ENCODE peak calls at places on chromosomes 4 and X, in ten cellular contexts. One of them, this sample, is unnamed.
A peak's percentile ranks its signal among the peaks of the same experiment; 100 is the strongest.

GRCh38 chrX:127300511-127300910 is 481.0 kb downstream of the PRR32 start:
- DNase-seq in ovary: no peak
- DNase-seq in mesenchymal stem cell: no peak
- DNase-seq in esophagus squamous epithelium: no peak
- DNase-seq in body of pancreas: no peak
- DNase-seq in adipocyte: no peak
- DNase-seq in HCT116: no peak
- DNase-seq in fibroblast of lung: no peak
- DNase-seq in kidney: no peak
- DNase-seq in A673: no peak
- DNase-seq in this sample: no peak

GRCh38 chr4:107319386-107319785 is 283.3 kb upstream of the DKK2 start:
- DNase-seq in ovary: no peak
- DNase-seq in kidney: no peak
- DNase-seq in body of pancreas: no peak
- DNase-seq in esophagus squamous epithelium: no peak
- DNase-seq in fibroblast of lung: no peak
- DNase-seq in mesenchymal stem cell: no peak
- DNase-seq in HCT116: no peak
- DNase-seq in adipocyte: peak; percentile 47
- DNase-seq in A673: no peak
- DNase-seq in this sample: no peak

GRCh38 chr4:139606600-139607301 is 50.7 kb upstream of the SETD7 start:
- DNase-seq in mesenchymal stem cell: peak; percentile 70
- DNase-seq in fibroblast of lung: peak; percentile 44
- DNase-seq in body of pancreas: no peak
- DNase-seq in esophagus squamous epithelium: no peak
- DNase-seq in adipocyte: peak; percentile 79
- DNase-seq in HCT116: no peak
- DNase-seq in A673: peak; percentile 83
- DNase-seq in ovary: no peak
- DNase-seq in kidney: no peak
- DNase-seq in this sample: no peak

GRCh38 chr4:22502895-22503814 is 12.7 kb downstream of the ADGRA3 start:
- DNase-seq in HCT116: no peak
- DNase-seq in esophagus squamous epithelium: no peak
- DNase-seq in kidney: no peak
- DNase-seq in ovary: no peak
- DNase-seq in adipocyte: peak; percentile 33
- DNase-seq in fibroblast of lung: no peak
- DNase-seq in A673: peak; percentile 41
- DNase-seq in body of pancreas: no peak
- DNase-seq in mesenchymal stem cell: peak; percentile 35
- DNase-seq in this sample: no peak

GRCh38 chrX:132488092-132488749 is 617 bp downstream of the MBNL3 start:
- DNase-seq in A673: peak; percentile 41
- DNase-seq in esophagus squamous epithelium: no peak
- DNase-seq in kidney: no peak
- DNase-seq in HCT116: no peak
- DNase-seq in fibroblast of lung: peak; percentile 58
- DNase-seq in adipocyte: peak; percentile 65
- DNase-seq in ovary: no peak
- DNase-seq in mesenchymal stem cell: peak; percentile 48
- DNase-seq in body of pancreas: no peak
- DNase-seq in this sample: peak; percentile 31

GRCh38 chr4:151015458-151016344 is 617 bp upstream of the LRBA start:
- DNase-seq in mesenchymal stem cell: peak; percentile 87
- DNase-seq in ovary: peak; percentile 77
- DNase-seq in fibroblast of lung: peak; percentile 58
- DNase-seq in A673: peak; percentile 92
- DNase-seq in HCT116: peak; percentile 77
- DNase-seq in kidney: peak; percentile 94
- DNase-seq in esophagus squamous epithelium: peak; percentile 35
- DNase-seq in adipocyte: peak; percentile 90
- DNase-seq in body of pancreas: peak; percentile 91
- DNase-seq in this sample: peak; percentile 81

GRCh38 chrX:78643874-78644273 is 15.3 kb downstream of the RTL3 start:
- DNase-seq in mesenchymal stem cell: no peak
- DNase-seq in kidney: no peak
- DNase-seq in esophagus squamous epithelium: no peak
- DNase-seq in HCT116: no peak
- DNase-seq in body of pancreas: no peak
- DNase-seq in fibroblast of lung: no peak
- DNase-seq in ovary: no peak
- DNase-seq in adipocyte: no peak
- DNase-seq in A673: no peak
- DNase-seq in this sample: peak; percentile 39

GRCh38 chr4:30837131-30837539 is 117.0 kb downstream of the PCDH7 start:
- DNase-seq in ovary: no peak
- DNase-seq in A673: peak; percentile 85
- DNase-seq in mesenchymal stem cell: peak; percentile 52
- DNase-seq in HCT116: peak; percentile 81
- DNase-seq in body of pancreas: no peak
- DNase-seq in adipocyte: peak; percentile 38
- DNase-seq in esophagus squamous epithelium: no peak
- DNase-seq in fibroblast of lung: no peak
- DNase-seq in kidney: no peak
- DNase-seq in this sample: no peak

GRCh38 chr4:89248879-89249281 is 58.7 kb downstream of the GPRIN3 start:
- DNase-seq in kidney: no peak
- DNase-seq in ovary: no peak
- DNase-seq in HCT116: no peak
- DNase-seq in A673: no peak
- DNase-seq in adipocyte: no peak
- DNase-seq in esophagus squamous epithelium: no peak
- DNase-seq in body of pancreas: peak; percentile 78
- DNase-seq in mesenchymal stem cell: no peak
- DNase-seq in fibroblast of lung: no peak
- DNase-seq in this sample: no peak

GRCh38 chr4:89243741-89244252 is 63.8 kb downstream of the GPRIN3 start:
- DNase-seq in mesenchymal stem cell: peak; percentile 19
- DNase-seq in kidney: no peak
- DNase-seq in HCT116: no peak
- DNase-seq in adipocyte: no peak
- DNase-seq in A673: no peak
- DNase-seq in ovary: no peak
- DNase-seq in body of pancreas: no peak
- DNase-seq in esophagus squamous epithelium: no peak
- DNase-seq in fibroblast of lung: no peak
- DNase-seq in this sample: no peak

GRCh38 chr4:89242864-89243740 is 64.5 kb downstream of the GPRIN3 start:
- DNase-seq in HCT116: no peak
- DNase-seq in mesenchymal stem cell: peak; percentile 50
- DNase-seq in adipocyte: peak; percentile 9
- DNase-seq in A673: no peak
- DNase-seq in body of pancreas: no peak
- DNase-seq in ovary: no peak
- DNase-seq in kidney: no peak
- DNase-seq in esophagus squamous epithelium: no peak
- DNase-seq in fibroblast of lung: no peak
- DNase-seq in this sample: peak; percentile 69

GRCh38 chr4:89247951-89248350 is 59.6 kb downstream of the GPRIN3 start:
- DNase-seq in HCT116: no peak
- DNase-seq in ovary: no peak
- DNase-seq in esophagus squamous epithelium: no peak
- DNase-seq in adipocyte: no peak
- DNase-seq in body of pancreas: peak; percentile 61
- DNase-seq in A673: no peak
- DNase-seq in fibroblast of lung: no peak
- DNase-seq in kidney: peak; percentile 48
- DNase-seq in mesenchymal stem cell: no peak
- DNase-seq in this sample: no peak

DNA sequence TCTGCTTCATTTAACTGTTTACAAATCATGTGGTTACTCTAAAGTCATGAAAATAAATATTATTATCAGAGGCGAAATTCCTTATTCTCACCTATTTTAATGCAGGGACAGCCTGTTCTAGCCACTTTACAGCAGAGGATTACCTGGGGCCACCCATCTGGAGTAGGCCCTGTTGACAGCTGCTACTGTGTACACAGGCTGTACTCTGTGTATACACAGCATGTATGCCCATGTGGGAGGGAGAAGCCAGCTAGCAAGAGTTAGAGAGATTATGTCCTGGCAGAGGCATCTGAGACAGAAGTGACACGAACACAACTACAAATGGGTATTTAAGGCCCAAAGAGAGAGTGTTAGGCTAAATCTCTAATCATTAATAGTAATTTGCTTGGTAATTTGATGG is 62.1 kb downstream of the GPRIN3 start:
- DNase-seq in esophagus squamous epithelium: no peak
- DNase-seq in body of pancreas: peak; percentile 70
- DNase-seq in fibroblast of lung: no peak
- DNase-seq in mesenchymal stem cell: peak; percentile 8
- DNase-seq in A673: no peak
- DNase-seq in kidney: no peak
- DNase-seq in HCT116: no peak
- DNase-seq in adipocyte: no peak
- DNase-seq in ovary: no peak
- DNase-seq in this sample: no peak
- H3K9me3 ChIP-seq in esophagus squamous epithelium: no peaks in the 10 kb centered on the region
- H3K9me3 ChIP-seq in body of pancreas: no peaks in the 10 kb centered on the region
- H3K9me3 ChIP-seq in fibroblast of lung: no peaks in the 10 kb centered on the region
- H3K9me3 ChIP-seq in mesenchymal stem cell: no peaks in the 10 kb centered on the region
- H3K9me3 ChIP-seq in A673: no peaks in the 10 kb centered on the region
- H3K9me3 ChIP-seq in kidney: no peaks in the 10 kb centered on the region
- H3K9me3 ChIP-seq in HCT116: no peaks in the 10 kb centered on the region
- H3K9me3 ChIP-seq in adipocyte: no peaks in the 10 kb centered on the region
- H3K9me3 ChIP-seq in ovary: no peaks in the 10 kb centered on the region
- H3K9me3 ChIP-seq in this sample: no peaks in the 10 kb centered on the region

GRCh38 chr4:687975-688694 is 816 bp downstream of the SLC49A3 start:
- DNase-seq in ovary: peak; percentile 20
- DNase-seq in mesenchymal stem cell: no peak
- DNase-seq in adipocyte: no peak
- DNase-seq in kidney: peak; percentile 85
- DNase-seq in body of pancreas: peak; percentile 58
- DNase-seq in A673: no peak
- DNase-seq in fibroblast of lung: no peak
- DNase-seq in esophagus squamous epithelium: no peak
- DNase-seq in HCT116: no peak
- DNase-seq in this sample: no peak

GRCh38 chr4:686371-687040 is 2.4 kb downstream of the SLC49A3 start:
- DNase-seq in ovary: peak; percentile 23
- DNase-seq in fibroblast of lung: no peak
- DNase-seq in adipocyte: no peak
- DNase-seq in mesenchymal stem cell: no peak
- DNase-seq in kidney: peak; percentile 78
- DNase-seq in HCT116: no peak
- DNase-seq in body of pancreas: no peak
- DNase-seq in esophagus squamous epithelium: no peak
- DNase-seq in A673: no peak
- DNase-seq in this sample: no peak

GRCh38 chr4:687048-687974 is 1.6 kb downstream of the SLC49A3 start:
- DNase-seq in A673: no peak
- DNase-seq in mesenchymal stem cell: peak; percentile 94
- DNase-seq in adipocyte: peak; percentile 68
- DNase-seq in esophagus squamous epithelium: no peak
- DNase-seq in fibroblast of lung: peak; percentile 87
- DNase-seq in kidney: peak; percentile 95
- DNase-seq in body of pancreas: peak; percentile 91
- DNase-seq in HCT116: peak; percentile 66
- DNase-seq in ovary: peak; percentile 44
- DNase-seq in this sample: no peak

GRCh38 chr4:689498-690122 is 659 bp upstream of the SLC49A3 start:
- DNase-seq in ovary: no peak
- DNase-seq in esophagus squamous epithelium: no peak
- DNase-seq in A673: no peak
- DNase-seq in kidney: peak; percentile 63
- DNase-seq in HCT116: no peak
- DNase-seq in fibroblast of lung: no peak
- DNase-seq in body of pancreas: no peak
- DNase-seq in mesenchymal stem cell: no peak
- DNase-seq in adipocyte: no peak
- DNase-seq in this sample: no peak

GRCh38 chr4:688695-689497 is at the start of gene SLC49A3:
- DNase-seq in HCT116: no peak
- DNase-seq in body of pancreas: no peak
- DNase-seq in kidney: peak; percentile 82
- DNase-seq in A673: no peak
- DNase-seq in fibroblast of lung: no peak
- DNase-seq in esophagus squamous epithelium: no peak
- DNase-seq in mesenchymal stem cell: no peak
- DNase-seq in adipocyte: no peak
- DNase-seq in ovary: peak; percentile 26
- DNase-seq in this sample: no peak
- H3K4me3 ChIP-seq in HCT116: peak within 1 kb of the TSS; percentile 46
- H3K4me3 ChIP-seq in body of pancreas: no peak within 1 kb of the TSS
- H3K4me3 ChIP-seq in kidney: peak within 1 kb of the TSS; percentile 51
- H3K4me3 ChIP-seq in A673: peak within 1 kb of the TSS; percentile 35
- H3K4me3 ChIP-seq in fibroblast of lung: peak within 1 kb of the TSS; percentile 40
- H3K4me3 ChIP-seq in esophagus squamous epithelium: peak within 1 kb of the TSS; percentile 41
- H3K4me3 ChIP-seq in mesenchymal stem cell: peak within 1 kb of the TSS; percentile 55
- H3K4me3 ChIP-seq in adipocyte: peak within 1 kb of the TSS; percentile 82
- H3K4me3 ChIP-seq in ovary: peak within 1 kb of the TSS; percentile 11
- H3K4me3 ChIP-seq in this sample: no peak within 1 kb of the TSS

GRCh38 chrX:1465261-1466231 is 12.8 kb upstream of the ASMTL start:
- DNase-seq in adipocyte: peak; percentile 7
- DNase-seq in mesenchymal stem cell: no peak
- DNase-seq in ovary: no peak
- DNase-seq in kidney: peak; percentile 66
- DNase-seq in body of pancreas: no peak
- DNase-seq in fibroblast of lung: no peak
- DNase-seq in HCT116: no peak
- DNase-seq in esophagus squamous epithelium: no peak
- DNase-seq in A673: no peak
- DNase-seq in this sample: no peak
- H3K4me1 ChIP-seq in adipocyte: no peaks in the 10 kb centered on the region
- H3K4me1 ChIP-seq in mesenchymal stem cell: peaks cover 13% of the 10 kb centered on the region
- H3K4me1 ChIP-seq in ovary: no peaks in the 10 kb centered on the region
- H3K4me1 ChIP-seq in kidney: no peaks in the 10 kb centered on the region
- H3K4me1 ChIP-seq in body of pancreas: no peaks in the 10 kb centered on the region
- H3K4me1 ChIP-seq in fibroblast of lung: no peaks in the 10 kb centered on the region
- H3K4me1 ChIP-seq in HCT116: peaks cover 7% of the 10 kb centered on the region
- H3K4me1 ChIP-seq in esophagus squamous epithelium: no peaks in the 10 kb centered on the region
- H3K4me1 ChIP-seq in A673: no peaks in the 10 kb centered on the region
- H3K4me1 ChIP-seq in this sample: peaks cover 87% of the 10 kb centered on the region

GRCh38 chr4:82382756-82383155 is 9.0 kb upstream of the HNRNPD start:
- DNase-seq in adipocyte: no peak
- DNase-seq in kidney: no peak
- DNase-seq in HCT116: no peak
- DNase-seq in mesenchymal stem cell: no peak
- DNase-seq in body of pancreas: no peak
- DNase-seq in A673: no peak
- DNase-seq in ovary: no peak
- DNase-seq in fibroblast of lung: no peak
- DNase-seq in esophagus squamous epithelium: no peak
- DNase-seq in this sample: no peak

GRCh38 chr4:82380831-82381230 is 7.0 kb upstream of the HNRNPD start:
- DNase-seq in body of pancreas: no peak
- DNase-seq in mesenchymal stem cell: no peak
- DNase-seq in esophagus squamous epithelium: no peak
- DNase-seq in A673: no peak
- DNase-seq in kidney: no peak
- DNase-seq in HCT116: no peak
- DNase-seq in ovary: no peak
- DNase-seq in fibroblast of lung: no peak
- DNase-seq in adipocyte: no peak
- DNase-seq in this sample: no peak

GRCh38 chr4:82380344-82380743 is 6.6 kb upstream of the HNRNPD start:
- DNase-seq in kidney: peak; percentile 90
- DNase-seq in A673: no peak
- DNase-seq in HCT116: peak; percentile 53
- DNase-seq in fibroblast of lung: no peak
- DNase-seq in adipocyte: no peak
- DNase-seq in ovary: no peak
- DNase-seq in mesenchymal stem cell: no peak
- DNase-seq in body of pancreas: no peak
- DNase-seq in esophagus squamous epithelium: no peak
- DNase-seq in this sample: no peak

GRCh38 chr4:82381661-82382284 is 8.0 kb upstream of the HNRNPD start:
- DNase-seq in esophagus squamous epithelium: no peak
- DNase-seq in fibroblast of lung: no peak
- DNase-seq in A673: no peak
- DNase-seq in ovary: no peak
- DNase-seq in HCT116: no peak
- DNase-seq in mesenchymal stem cell: no peak
- DNase-seq in body of pancreas: no peak
- DNase-seq in adipocyte: no peak
- DNase-seq in kidney: no peak
- DNase-seq in this sample: no peak

GRCh38 chr4:82381235-82381634 is 7.4 kb upstream of the HNRNPD start:
- DNase-seq in HCT116: no peak
- DNase-seq in esophagus squamous epithelium: no peak
- DNase-seq in ovary: no peak
- DNase-seq in A673: no peak
- DNase-seq in kidney: no peak
- DNase-seq in body of pancreas: no peak
- DNase-seq in mesenchymal stem cell: no peak
- DNase-seq in fibroblast of lung: no peak
- DNase-seq in adipocyte: no peak
- DNase-seq in this sample: no peak
- H3K9me3 ChIP-seq in HCT116: no peaks in the 10 kb centered on the region
- H3K9me3 ChIP-seq in esophagus squamous epithelium: no peaks in the 10 kb centered on the region
- H3K9me3 ChIP-seq in ovary: no peaks in the 10 kb centered on the region
- H3K9me3 ChIP-seq in A673: no peaks in the 10 kb centered on the region
- H3K9me3 ChIP-seq in kidney: no peaks in the 10 kb centered on the region
- H3K9me3 ChIP-seq in body of pancreas: no peaks in the 10 kb centered on the region
- H3K9me3 ChIP-seq in mesenchymal stem cell: no peaks in the 10 kb centered on the region
- H3K9me3 ChIP-seq in fibroblast of lung: no peaks in the 10 kb centered on the region
- H3K9me3 ChIP-seq in adipocyte: no peaks in the 10 kb centered on the region
- H3K9me3 ChIP-seq in this sample: no peaks in the 10 kb centered on the region

This sample was measured in CD4-positive, alpha-beta memory T cell.